ENCODE peak calls at places on chromosomes 16 and 17, in nine cellular contexts. L, P, R, B, M, T, A, O and C are unnamed samples.
A peak's percentile ranks its signal among the peaks of the same experiment; 100 is the strongest.

GRCh38 chr16:10935491-10935890 is 6.8 kb downstream of the DEXI start:
- DNase-seq in L (no peak), P (no peak), R (no peak), B (no peak), M (no peak), T (no peak), A (no peak), O (no peak), C (no peak)

GRCh38 chr17:61368832-61369468 is 30.7 kb upstream of the TBX2 start:
- DNase-seq in L (no peak), P (no peak), R (peak; percentile 60), B (no peak), M (no peak), T (no peak), A (no peak), O (no peak), C (no peak)

GRCh38 chr17:17028059-17028877 is 14.0 kb upstream of the MPRIP start:
- DNase-seq in L (peak; percentile 81), P (no peak), R (peak; percentile 89), B (no peak), M (peak; percentile 90), T (no peak), A (peak; percentile 33), O (no peak), C (peak; percentile 99)

GRCh38 chr16:48452991-48453760 is 68.0 kb upstream of the SIAH1 start:
- DNase-seq in L (peak; percentile 78), P (no peak), R (no peak), B (no peak), M (no peak), T (no peak), A (peak; percentile 41), O (no peak), C (peak; percentile 87)

GRCh38 chr16:78461496-78461938 is 362.1 kb downstream of the WWOX start:
- DNase-seq in L (no peak), P (no peak), R (no peak), B (no peak), M (no peak), T (no peak), A (no peak), O (no peak), C (no peak)

GRCh38 chr16:68287276-68288251 is 23.2 kb downstream of the SLC7A6OS start:
- DNase-seq in L (peak; percentile 96), P (peak; percentile 55), R (no peak), B (no peak), M (peak; percentile 79), T (no peak), A (peak; percentile 68), O (no peak), C (peak; percentile 93)

GRCh38 chr17:67376892-67377726 is at the start of gene PITPNC1:
- DNase-seq in L (peak; percentile 87), P (peak; percentile 85), R (peak; percentile 94), B (peak; percentile 74), M (peak; percentile 89), T (peak; percentile 66), A (peak; percentile 89), O (peak; percentile 91), C (peak; percentile 80)

GRCh38 chr17:82365586-82366295 is 5.8 kb upstream of the UTS2R start:
- DNase-seq in L (no peak), P (no peak), R (no peak), B (no peak), M (no peak), T (no peak), A (no peak), O (no peak), C (no peak)

GRCh38 chr17:28549274-28550132 is 2.9 kb downstream of the UNC119 start:
- DNase-seq in L (no peak), P (peak; percentile 63), R (peak; percentile 85), B (no peak), M (no peak), T (peak; percentile 27), A (no peak), O (no peak), C (no peak)

GRCh38 chr17:44360826-44361225 is 2.8 kb downstream of the FAM171A2 start:
- DNase-seq in L (no peak), P (no peak), R (peak; percentile 85), B (no peak), M (no peak), T (no peak), A (no peak), O (no peak), C (peak; percentile 59)